ENCODE peak calls at places on chromosomes 6 and 20, in seven cellular contexts. One of them, this sample, is unnamed.

GRCh38 chr6:14513726-14514125 is 396.2 kb downstream of the CD83 start:
- DNase-seq in left ventricle myocardium inferior: no peak
- DNase-seq in foreskin fibroblast: no peak
- DNase-seq in lower lobe of right lung: no peak
- DNase-seq in epithelial cell of esophagus: no peak
- DNase-seq in heart left ventricle: no peak
- DNase-seq in CD4-positive, CD25-positive, alpha-beta regulatory T cell: no peak
- DNase-seq in this sample: peak; percentile 73

GRCh38 chr20:23548408-23548807 is 19.9 kb downstream of the CST9L start:
- DNase-seq in left ventricle myocardium inferior: no peak
- DNase-seq in foreskin fibroblast: no peak
- DNase-seq in lower lobe of right lung: no peak
- DNase-seq in epithelial cell of esophagus: no peak
- DNase-seq in heart left ventricle: no peak
- DNase-seq in CD4-positive, CD25-positive, alpha-beta regulatory T cell: no peak
- DNase-seq in this sample: no peak

GRCh38 chr6:11700118-11700718 is 78.4 kb downstream of the ADTRP start:
- DNase-seq in left ventricle myocardium inferior: no peak
- DNase-seq in foreskin fibroblast: peak; percentile 20
- DNase-seq in lower lobe of right lung: no peak
- DNase-seq in epithelial cell of esophagus: peak; percentile 70
- DNase-seq in heart left ventricle: no peak
- DNase-seq in CD4-positive, CD25-positive, alpha-beta regulatory T cell: no peak
- DNase-seq in this sample: peak; percentile 49

GRCh38 chr6:31203345-31203979 is 33.0 kb upstream of the POU5F1 start:
- DNase-seq in left ventricle myocardium inferior: no peak
- DNase-seq in foreskin fibroblast: peak; percentile 38
- DNase-seq in lower lobe of right lung: no peak
- DNase-seq in epithelial cell of esophagus: peak; percentile 96
- DNase-seq in heart left ventricle: no peak
- DNase-seq in CD4-positive, CD25-positive, alpha-beta regulatory T cell: peak; percentile 44
- DNase-seq in this sample: peak; percentile 54

GRCh38 chr6:122839477-122839876 is 50.4 kb downstream of the SMPDL3A start:
- DNase-seq in left ventricle myocardium inferior: no peak
- DNase-seq in foreskin fibroblast: peak; percentile 40
- DNase-seq in lower lobe of right lung: no peak
- DNase-seq in epithelial cell of esophagus: peak; percentile 72
- DNase-seq in heart left ventricle: no peak
- DNase-seq in CD4-positive, CD25-positive, alpha-beta regulatory T cell: no peak
- DNase-seq in this sample: peak; percentile 41

GRCh38 chr6:168152306-168152963 is 73.4 kb upstream of the FRMD1 start:
- DNase-seq in left ventricle myocardium inferior: no peak
- DNase-seq in foreskin fibroblast: no peak
- DNase-seq in lower lobe of right lung: no peak
- DNase-seq in epithelial cell of esophagus: no peak
- DNase-seq in heart left ventricle: no peak
- DNase-seq in CD4-positive, CD25-positive, alpha-beta regulatory T cell: no peak
- DNase-seq in this sample: no peak

GRCh38 chr6:21087188-21087587 is 506.4 kb upstream of the SOX4 start:
- DNase-seq in left ventricle myocardium inferior: no peak
- DNase-seq in foreskin fibroblast: no peak
- DNase-seq in lower lobe of right lung: no peak
- DNase-seq in epithelial cell of esophagus: no peak
- DNase-seq in heart left ventricle: no peak
- DNase-seq in CD4-positive, CD25-positive, alpha-beta regulatory T cell: no peak
- DNase-seq in this sample: no peak

GRCh38 chr20:4545526-4545925 is 176.2 kb upstream of the PRND start:
- DNase-seq in left ventricle myocardium inferior: no peak
- DNase-seq in foreskin fibroblast: no peak
- DNase-seq in lower lobe of right lung: no peak
- DNase-seq in epithelial cell of esophagus: no peak
- DNase-seq in heart left ventricle: no peak
- DNase-seq in CD4-positive, CD25-positive, alpha-beta regulatory T cell: no peak
- DNase-seq in this sample: no peak

GRCh38 chr20:47146703-47147102 is 209.8 kb downstream of the ZMYND8 start:
- DNase-seq in left ventricle myocardium inferior: no peak
- DNase-seq in foreskin fibroblast: peak; percentile 75
- DNase-seq in lower lobe of right lung: no peak
- DNase-seq in epithelial cell of esophagus: no peak
- DNase-seq in heart left ventricle: no peak
- DNase-seq in CD4-positive, CD25-positive, alpha-beta regulatory T cell: no peak
- DNase-seq in this sample: no peak

GRCh38 chr6:97095466-97095865 is 170.9 kb downstream of the KLHL32 start:
- DNase-seq in left ventricle myocardium inferior: no peak
- DNase-seq in foreskin fibroblast: no peak
- DNase-seq in lower lobe of right lung: no peak
- DNase-seq in epithelial cell of esophagus: peak; percentile 25
- DNase-seq in heart left ventricle: no peak
- DNase-seq in CD4-positive, CD25-positive, alpha-beta regulatory T cell: no peak
- DNase-seq in this sample: no peak

GRCh38 chr6:157768863-157769551 is 54.0 kb upstream of the SNX9 start:
- DNase-seq in left ventricle myocardium inferior: no peak
- DNase-seq in foreskin fibroblast: no peak
- DNase-seq in lower lobe of right lung: no peak
- DNase-seq in epithelial cell of esophagus: no peak
- DNase-seq in heart left ventricle: no peak
- DNase-seq in CD4-positive, CD25-positive, alpha-beta regulatory T cell: no peak
- DNase-seq in this sample: no peak

GRCh38 chr6:147156799-147157382 is 47.3 kb upstream of the STXBP5 start:
- DNase-seq in left ventricle myocardium inferior: no peak
- DNase-seq in foreskin fibroblast: peak; percentile 67
- DNase-seq in lower lobe of right lung: no peak
- DNase-seq in epithelial cell of esophagus: peak; percentile 35
- DNase-seq in heart left ventricle: no peak
- DNase-seq in CD4-positive, CD25-positive, alpha-beta regulatory T cell: no peak
- DNase-seq in this sample: no peak

GRCh38 chr20:41304413-41305079 is 13.0 kb downstream of the ZHX3 start:
- DNase-seq in left ventricle myocardium inferior: no peak
- DNase-seq in foreskin fibroblast: no peak
- DNase-seq in lower lobe of right lung: no peak
- DNase-seq in epithelial cell of esophagus: peak; percentile 31
- DNase-seq in heart left ventricle: no peak
- DNase-seq in CD4-positive, CD25-positive, alpha-beta regulatory T cell: no peak
- DNase-seq in this sample: no peak

GRCh38 chr6:156949376-156949775 is 172.2 kb downstream of the ARID1B start:
- DNase-seq in left ventricle myocardium inferior: no peak
- DNase-seq in foreskin fibroblast: peak; percentile 64
- DNase-seq in lower lobe of right lung: no peak
- DNase-seq in epithelial cell of esophagus: peak; percentile 92
- DNase-seq in heart left ventricle: no peak
- DNase-seq in CD4-positive, CD25-positive, alpha-beta regulatory T cell: no peak
- DNase-seq in this sample: no peak

GRCh38 chr6:129356129-129356528 is 353.8 kb downstream of the ARHGAP18 start:
- DNase-seq in left ventricle myocardium inferior: no peak
- DNase-seq in foreskin fibroblast: no peak
- DNase-seq in lower lobe of right lung: no peak
- DNase-seq in epithelial cell of esophagus: no peak
- DNase-seq in heart left ventricle: no peak
- DNase-seq in CD4-positive, CD25-positive, alpha-beta regulatory T cell: no peak
- DNase-seq in this sample: no peak

GRCh38 chr6:24357336-24358218 is at the start of gene DCDC2:
- DNase-seq in left ventricle myocardium inferior: no peak
- DNase-seq in foreskin fibroblast: no peak
- DNase-seq in lower lobe of right lung: peak; percentile 94
- DNase-seq in epithelial cell of esophagus: peak; percentile 61
- DNase-seq in heart left ventricle: peak; percentile 56
- DNase-seq in CD4-positive, CD25-positive, alpha-beta regulatory T cell: peak; percentile 6
- DNase-seq in this sample: no peak

GRCh38 chr6:37804676-37805075 is 14.9 kb upstream of the ZFAND3 start:
- DNase-seq in left ventricle myocardium inferior: no peak
- DNase-seq in foreskin fibroblast: no peak
- DNase-seq in lower lobe of right lung: no peak
- DNase-seq in epithelial cell of esophagus: peak; percentile 63
- DNase-seq in heart left ventricle: no peak
- DNase-seq in CD4-positive, CD25-positive, alpha-beta regulatory T cell: no peak
- DNase-seq in this sample: no peak

GRCh38 chr6:9161731-9162130 is 726.4 kb upstream of the SLC35B3 start:
- DNase-seq in left ventricle myocardium inferior: no peak
- DNase-seq in foreskin fibroblast: no peak
- DNase-seq in lower lobe of right lung: no peak
- DNase-seq in epithelial cell of esophagus: no peak
- DNase-seq in heart left ventricle: no peak
- DNase-seq in CD4-positive, CD25-positive, alpha-beta regulatory T cell: no peak
- DNase-seq in this sample: no peak

GRCh38 chr20:10113746-10114145 is 79.0 kb downstream of the ANKEF1 start:
- DNase-seq in left ventricle myocardium inferior: no peak
- DNase-seq in foreskin fibroblast: no peak
- DNase-seq in lower lobe of right lung: no peak
- DNase-seq in epithelial cell of esophagus: peak; percentile 61
- DNase-seq in heart left ventricle: no peak
- DNase-seq in CD4-positive, CD25-positive, alpha-beta regulatory T cell: no peak
- DNase-seq in this sample: no peak

GRCh38 chr6:153879826-153880225 is 159.2 kb upstream of the OPRM1 start:
- DNase-seq in left ventricle myocardium inferior: no peak
- DNase-seq in foreskin fibroblast: no peak
- DNase-seq in lower lobe of right lung: no peak
- DNase-seq in epithelial cell of esophagus: no peak
- DNase-seq in heart left ventricle: no peak
- DNase-seq in CD4-positive, CD25-positive, alpha-beta regulatory T cell: no peak
- DNase-seq in this sample: no peak

GRCh38 chr20:20710847-20711315 is 1.6 kb downstream of the RALGAPA2 start:
- DNase-seq in left ventricle myocardium inferior: no peak
- DNase-seq in foreskin fibroblast: no peak
- DNase-seq in lower lobe of right lung: peak; percentile 61
- DNase-seq in epithelial cell of esophagus: peak; percentile 84
- DNase-seq in heart left ventricle: no peak
- DNase-seq in CD4-positive, CD25-positive, alpha-beta regulatory T cell: no peak
- DNase-seq in this sample: peak; percentile 40

GRCh38 chr6:153312633-153313032 is 181.6 kb upstream of the RGS17 start:
- DNase-seq in left ventricle myocardium inferior: peak; percentile 16
- DNase-seq in foreskin fibroblast: peak; percentile 81
- DNase-seq in lower lobe of right lung: peak; percentile 80
- DNase-seq in epithelial cell of esophagus: peak; percentile 94
- DNase-seq in heart left ventricle: no peak
- DNase-seq in CD4-positive, CD25-positive, alpha-beta regulatory T cell: no peak
- DNase-seq in this sample: peak; percentile 32

GRCh38 chr6:26403888-26404287 is 1.8 kb downstream of the BTN3A1 start:
- DNase-seq in left ventricle myocardium inferior: no peak
- DNase-seq in foreskin fibroblast: no peak
- DNase-seq in lower lobe of right lung: no peak
- DNase-seq in epithelial cell of esophagus: no peak
- DNase-seq in heart left ventricle: no peak
- DNase-seq in CD4-positive, CD25-positive, alpha-beta regulatory T cell: no peak
- DNase-seq in this sample: no peak
- H3K4me3 ChIP-seq in left ventricle myocardium inferior: no peak overlapping the region
- H3K4me3 ChIP-seq in foreskin fibroblast: no peak overlapping the region
- H3K4me3 ChIP-seq in lower lobe of right lung: peak overlapping the region; percentile 74
- H3K4me3 ChIP-seq in epithelial cell of esophagus: no peak overlapping the region
- H3K4me3 ChIP-seq in heart left ventricle: no peak overlapping the region
- H3K4me3 ChIP-seq in CD4-positive, CD25-positive, alpha-beta regulatory T cell: peak overlapping the region; percentile 99
- H3K4me3 ChIP-seq in this sample: no peak overlapping the region

GRCh38 chr20:14155361-14155760 is 160.0 kb downstream of the MACROD2 start:
- DNase-seq in left ventricle myocardium inferior: no peak
- DNase-seq in foreskin fibroblast: no peak
- DNase-seq in lower lobe of right lung: no peak
- DNase-seq in epithelial cell of esophagus: no peak
- DNase-seq in heart left ventricle: no peak
- DNase-seq in CD4-positive, CD25-positive, alpha-beta regulatory T cell: no peak
- DNase-seq in this sample: no peak
- H3K4me3 ChIP-seq in left ventricle myocardium inferior: no peak overlapping the region
- H3K4me3 ChIP-seq in foreskin fibroblast: no peak overlapping the region
- H3K4me3 ChIP-seq in lower lobe of right lung: no peak overlapping the region
- H3K4me3 ChIP-seq in epithelial cell of esophagus: no peak overlapping the region
- H3K4me3 ChIP-seq in heart left ventricle: no peak overlapping the region
- H3K4me3 ChIP-seq in CD4-positive, CD25-positive, alpha-beta regulatory T cell: no peak overlapping the region
- H3K4me3 ChIP-seq in this sample: no peak overlapping the region

GRCh38 chr6:41200901-41201783 is at the start of gene TREML2:
- DNase-seq in left ventricle myocardium inferior: no peak
- DNase-seq in foreskin fibroblast: no peak
- DNase-seq in lower lobe of right lung: peak; percentile 55
- DNase-seq in epithelial cell of esophagus: no peak
- DNase-seq in heart left ventricle: no peak
- DNase-seq in CD4-positive, CD25-positive, alpha-beta regulatory T cell: no peak
- DNase-seq in this sample: peak; percentile 66
- H3K4me3 ChIP-seq in left ventricle myocardium inferior: no peak within 1 kb of the TSS
- H3K4me3 ChIP-seq in foreskin fibroblast: no peak within 1 kb of the TSS
- H3K4me3 ChIP-seq in lower lobe of right lung: no peak within 1 kb of the TSS
- H3K4me3 ChIP-seq in epithelial cell of esophagus: no peak within 1 kb of the TSS
- H3K4me3 ChIP-seq in heart left ventricle: no peak within 1 kb of the TSS
- H3K4me3 ChIP-seq in CD4-positive, CD25-positive, alpha-beta regulatory T cell: peak within 1 kb of the TSS; percentile 64
- H3K4me3 ChIP-seq in this sample: peak within 1 kb of the TSS; percentile 46

DNA sequence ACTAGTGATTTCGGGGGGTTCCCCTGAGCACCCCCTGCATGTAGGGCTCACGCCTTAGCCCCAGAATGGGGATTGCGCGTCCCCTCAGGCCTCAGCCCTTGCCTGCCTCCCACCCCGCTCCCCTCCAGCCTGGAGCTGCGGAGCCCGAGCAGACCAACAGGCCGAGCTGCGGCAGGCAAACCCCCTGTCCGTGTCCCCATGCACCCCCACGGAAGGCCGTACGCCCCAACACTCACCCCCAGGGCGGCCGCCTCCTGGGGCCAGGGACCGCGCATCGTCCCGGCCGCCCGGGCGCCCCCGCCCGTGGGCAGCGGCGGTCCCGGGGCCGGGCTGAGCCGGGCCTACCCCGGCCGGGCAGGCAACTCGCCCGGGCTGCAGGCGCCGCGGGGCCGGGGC is 1.2 kb upstream of the KCNB1 start:
- DNase-seq in left ventricle myocardium inferior: no peak
- DNase-seq in foreskin fibroblast: no peak
- DNase-seq in lower lobe of right lung: no peak
- DNase-seq in epithelial cell of esophagus: no peak
- DNase-seq in heart left ventricle: no peak
- DNase-seq in CD4-positive, CD25-positive, alpha-beta regulatory T cell: no peak
- DNase-seq in this sample: no peak
- H3K4me3 ChIP-seq in left ventricle myocardium inferior: peak overlapping the region; percentile 67
- H3K4me3 ChIP-seq in foreskin fibroblast: peak overlapping the region; percentile 28
- H3K4me3 ChIP-seq in lower lobe of right lung: no peak overlapping the region
- H3K4me3 ChIP-seq in epithelial cell of esophagus: no peak overlapping the region
- H3K4me3 ChIP-seq in heart left ventricle: peak overlapping the region; percentile 59
- H3K4me3 ChIP-seq in CD4-positive, CD25-positive, alpha-beta regulatory T cell: no peak overlapping the region
- H3K4me3 ChIP-seq in this sample: no peak overlapping the region

GRCh38 chr6:89275900-89276299 is 39.2 kb downstream of the GABRR2 start:
- DNase-seq in left ventricle myocardium inferior: no peak
- DNase-seq in foreskin fibroblast: no peak
- DNase-seq in lower lobe of right lung: no peak
- DNase-seq in epithelial cell of esophagus: no peak
- DNase-seq in heart left ventricle: no peak
- DNase-seq in CD4-positive, CD25-positive, alpha-beta regulatory T cell: no peak
- DNase-seq in this sample: no peak
- H3K4me3 ChIP-seq in left ventricle myocardium inferior: no peak overlapping the region
- H3K4me3 ChIP-seq in foreskin fibroblast: no peak overlapping the region
- H3K4me3 ChIP-seq in lower lobe of right lung: no peak overlapping the region
- H3K4me3 ChIP-seq in epithelial cell of esophagus: no peak overlapping the region
- H3K4me3 ChIP-seq in heart left ventricle: no peak overlapping the region
- H3K4me3 ChIP-seq in CD4-positive, CD25-positive, alpha-beta regulatory T cell: no peak overlapping the region
- H3K4me3 ChIP-seq in this sample: no peak overlapping the region